ENCODE peak calls at places on chromosomes 1 and 21, in eight cellular contexts. One of them, this sample, is unnamed. For H3K4me1 and H3K36me3, the result is how much of the 10 kb centered on the place peaks cover.

GRCh38 chr1:88111806-88112205 is 572.3 kb upstream of the PKN2 start:
- DNase-seq in prostate gland: no peak
- DNase-seq in body of pancreas: no peak
- DNase-seq in CD4-positive, CD25-positive, alpha-beta regulatory T cell: no peak
- DNase-seq in breast epithelium: no peak
- DNase-seq in OCI-LY7: no peak
- DNase-seq in left ventricle myocardium inferior: no peak
- DNase-seq in heart right ventricle: no peak
- DNase-seq in this sample: no peak

GRCh38 chr1:160420881-160421842 is 20.8 kb downstream of the VANGL2 start:
- DNase-seq in OCI-LY7: no peak
- DNase-seq in left ventricle myocardium inferior: no peak
- DNase-seq in breast epithelium: no peak
- DNase-seq in heart right ventricle: no peak
- DNase-seq in body of pancreas: no peak
- DNase-seq in prostate gland: no peak
- DNase-seq in CD4-positive, CD25-positive, alpha-beta regulatory T cell: no peak
- DNase-seq in this sample: no peak

GRCh38 chr1:161905269-161905884 is 118.3 kb downstream of the OLFML2B start:
- DNase-seq in heart right ventricle: no peak
- DNase-seq in OCI-LY7: peak
- DNase-seq in left ventricle myocardium inferior: no peak
- DNase-seq in body of pancreas: peak
- DNase-seq in prostate gland: no peak
- DNase-seq in CD4-positive, CD25-positive, alpha-beta regulatory T cell: no peak
- DNase-seq in breast epithelium: no peak
- DNase-seq in this sample: no peak

GRCh38 chr1:236085545-236086159 is 20.8 kb upstream of the NID1 start:
- DNase-seq in CD4-positive, CD25-positive, alpha-beta regulatory T cell: no peak
- DNase-seq in OCI-LY7: no peak
- DNase-seq in prostate gland: no peak
- DNase-seq in body of pancreas: no peak
- DNase-seq in breast epithelium: no peak
- DNase-seq in heart right ventricle: no peak
- DNase-seq in left ventricle myocardium inferior: no peak
- DNase-seq in this sample: no peak

GRCh38 chr1:116033322-116033721 is 57.0 kb downstream of the SLC22A15 start:
- DNase-seq in body of pancreas: no peak
- DNase-seq in CD4-positive, CD25-positive, alpha-beta regulatory T cell: no peak
- DNase-seq in prostate gland: peak
- DNase-seq in breast epithelium: no peak
- DNase-seq in OCI-LY7: no peak
- DNase-seq in heart right ventricle: no peak
- DNase-seq in left ventricle myocardium inferior: no peak
- DNase-seq in this sample: no peak

GRCh38 chr1:19209439-19209989 is 552 bp downstream of the UBR4 start:
- DNase-seq in OCI-LY7: peak
- DNase-seq in CD4-positive, CD25-positive, alpha-beta regulatory T cell: peak
- DNase-seq in breast epithelium: no peak
- DNase-seq in prostate gland: peak
- DNase-seq in left ventricle myocardium inferior: peak
- DNase-seq in body of pancreas: peak
- DNase-seq in heart right ventricle: no peak
- DNase-seq in this sample: no peak

GRCh38 chr1:51627672-51628071 is 10.8 kb downstream of the OSBPL9 start:
- DNase-seq in OCI-LY7: peak
- DNase-seq in prostate gland: no peak
- DNase-seq in heart right ventricle: no peak
- DNase-seq in breast epithelium: no peak
- DNase-seq in body of pancreas: no peak
- DNase-seq in left ventricle myocardium inferior: no peak
- DNase-seq in CD4-positive, CD25-positive, alpha-beta regulatory T cell: no peak
- DNase-seq in this sample: no peak

GRCh38 chr1:48114596-48115384 is 107.7 kb upstream of the SLC5A9 start:
- DNase-seq in OCI-LY7: no peak
- DNase-seq in left ventricle myocardium inferior: no peak
- DNase-seq in CD4-positive, CD25-positive, alpha-beta regulatory T cell: no peak
- DNase-seq in body of pancreas: no peak
- DNase-seq in prostate gland: no peak
- DNase-seq in breast epithelium: no peak
- DNase-seq in heart right ventricle: no peak
- DNase-seq in this sample: no peak

GRCh38 chr1:116404699-116405098 is 31.7 kb downstream of the ATP1A1 start:
- DNase-seq in CD4-positive, CD25-positive, alpha-beta regulatory T cell: no peak
- DNase-seq in heart right ventricle: no peak
- DNase-seq in OCI-LY7: no peak
- DNase-seq in prostate gland: no peak
- DNase-seq in breast epithelium: no peak
- DNase-seq in body of pancreas: no peak
- DNase-seq in left ventricle myocardium inferior: no peak
- DNase-seq in this sample: no peak

GRCh38 chr1:3469104-3469848 is 14.8 kb downstream of the ARHGEF16 start:
- DNase-seq in CD4-positive, CD25-positive, alpha-beta regulatory T cell: no peak
- DNase-seq in body of pancreas: no peak
- DNase-seq in OCI-LY7: no peak
- DNase-seq in prostate gland: no peak
- DNase-seq in left ventricle myocardium inferior: peak
- DNase-seq in heart right ventricle: peak
- DNase-seq in breast epithelium: no peak
- DNase-seq in this sample: peak

GRCh38 chr1:54581621-54582035 is 33.6 kb downstream of the ACOT11 start:
- DNase-seq in left ventricle myocardium inferior: peak
- DNase-seq in prostate gland: peak
- DNase-seq in breast epithelium: peak
- DNase-seq in OCI-LY7: no peak
- DNase-seq in body of pancreas: peak
- DNase-seq in CD4-positive, CD25-positive, alpha-beta regulatory T cell: no peak
- DNase-seq in heart right ventricle: peak
- DNase-seq in this sample: peak

GRCh38 chr1:183032122-183032921 is 9.1 kb downstream of the LAMC1 start:
- DNase-seq in heart right ventricle: no peak
- DNase-seq in breast epithelium: no peak
- DNase-seq in left ventricle myocardium inferior: no peak
- DNase-seq in prostate gland: no peak
- DNase-seq in body of pancreas: no peak
- DNase-seq in CD4-positive, CD25-positive, alpha-beta regulatory T cell: no peak
- DNase-seq in OCI-LY7: no peak
- DNase-seq in this sample: no peak

GRCh38 chr1:94543003-94543402 is 1.4 kb upstream of the F3 start:
- DNase-seq in CD4-positive, CD25-positive, alpha-beta regulatory T cell: no peak
- DNase-seq in OCI-LY7: no peak
- DNase-seq in breast epithelium: no peak
- DNase-seq in heart right ventricle: no peak
- DNase-seq in prostate gland: no peak
- DNase-seq in body of pancreas: no peak
- DNase-seq in left ventricle myocardium inferior: no peak
- DNase-seq in this sample: no peak

GRCh38 chr21:45698493-45698947 is 55.0 kb downstream of the PCBP3 start:
- DNase-seq in breast epithelium: no peak
- DNase-seq in body of pancreas: peak
- DNase-seq in left ventricle myocardium inferior: peak
- DNase-seq in CD4-positive, CD25-positive, alpha-beta regulatory T cell: no peak
- DNase-seq in heart right ventricle: peak
- DNase-seq in OCI-LY7: no peak
- DNase-seq in prostate gland: no peak
- DNase-seq in this sample: peak

GRCh38 chr1:45573231-45573804 is 10.5 kb upstream of the NASP start:
- DNase-seq in CD4-positive, CD25-positive, alpha-beta regulatory T cell: no peak
- DNase-seq in left ventricle myocardium inferior: no peak
- DNase-seq in breast epithelium: no peak
- DNase-seq in body of pancreas: no peak
- DNase-seq in prostate gland: no peak
- DNase-seq in OCI-LY7: no peak
- DNase-seq in heart right ventricle: no peak
- DNase-seq in this sample: no peak

GRCh38 chr1:206754011-206754410 is 16.6 kb upstream of the IL19 start:
- DNase-seq in CD4-positive, CD25-positive, alpha-beta regulatory T cell: no peak
- DNase-seq in heart right ventricle: no peak
- DNase-seq in body of pancreas: no peak
- DNase-seq in prostate gland: no peak
- DNase-seq in breast epithelium: no peak
- DNase-seq in OCI-LY7: no peak
- DNase-seq in left ventricle myocardium inferior: no peak
- DNase-seq in this sample: no peak

GRCh38 chr1:77349275-77349674 is 67.5 kb downstream of the AK5 start:
- DNase-seq in OCI-LY7: no peak
- DNase-seq in CD4-positive, CD25-positive, alpha-beta regulatory T cell: no peak
- DNase-seq in left ventricle myocardium inferior: no peak
- DNase-seq in breast epithelium: no peak
- DNase-seq in heart right ventricle: no peak
- DNase-seq in prostate gland: no peak
- DNase-seq in body of pancreas: no peak
- DNase-seq in this sample: no peak

GRCh38 chr1:170967042-170967910 is 31.9 kb downstream of the MROH9 start:
- DNase-seq in heart right ventricle: no peak
- DNase-seq in OCI-LY7: peak
- DNase-seq in prostate gland: peak
- DNase-seq in breast epithelium: no peak
- DNase-seq in body of pancreas: peak
- DNase-seq in CD4-positive, CD25-positive, alpha-beta regulatory T cell: no peak
- DNase-seq in left ventricle myocardium inferior: no peak
- DNase-seq in this sample: no peak

GRCh38 chr1:209552406-209553264 is 30.9 kb upstream of the CAMK1G start:
- DNase-seq in heart right ventricle: no peak
- DNase-seq in OCI-LY7: no peak
- DNase-seq in CD4-positive, CD25-positive, alpha-beta regulatory T cell: no peak
- DNase-seq in prostate gland: no peak
- DNase-seq in body of pancreas: no peak
- DNase-seq in breast epithelium: no peak
- DNase-seq in left ventricle myocardium inferior: no peak
- DNase-seq in this sample: no peak
- H3K4me1 ChIP-seq in heart right ventricle: under half
- H3K4me1 ChIP-seq in OCI-LY7: under half
- H3K4me1 ChIP-seq in CD4-positive, CD25-positive, alpha-beta regulatory T cell: under half
- H3K4me1 ChIP-seq in prostate gland: under half
- H3K4me1 ChIP-seq in body of pancreas: under half
- H3K4me1 ChIP-seq in breast epithelium: under half
- H3K4me1 ChIP-seq in left ventricle myocardium inferior: under half
- H3K4me1 ChIP-seq in this sample: under half

DNA sequence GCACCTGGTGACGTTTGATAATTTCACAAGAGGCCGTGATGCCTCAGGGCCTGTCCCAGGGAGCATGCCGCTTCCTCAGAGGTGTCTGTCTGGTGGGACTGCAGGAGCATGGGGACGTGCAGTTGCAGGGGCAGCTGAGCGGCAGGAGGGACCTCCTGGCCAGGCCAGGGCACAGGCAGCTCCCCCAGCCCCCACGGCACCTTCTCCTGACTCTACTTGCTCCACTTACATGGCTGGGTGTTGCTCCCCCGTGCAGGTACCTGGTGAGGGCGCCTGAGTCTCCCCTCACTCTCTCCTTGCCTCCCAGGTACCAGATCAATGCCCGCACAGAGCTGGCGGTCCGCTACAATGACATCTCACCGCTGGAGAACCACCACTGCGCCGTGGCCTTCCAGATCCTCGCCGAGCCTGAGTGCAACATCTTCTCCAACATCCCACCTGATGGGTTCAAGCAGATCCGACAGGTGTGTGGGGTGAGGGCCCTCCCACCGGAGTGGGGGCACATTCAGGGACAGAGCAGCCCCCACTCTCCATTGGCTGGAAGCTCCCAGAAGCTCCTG is 108.4 kb downstream of the PDE9A start:
- DNase-seq in heart right ventricle: no peak
- DNase-seq in OCI-LY7: no peak
- DNase-seq in left ventricle myocardium inferior: no peak
- DNase-seq in CD4-positive, CD25-positive, alpha-beta regulatory T cell: no peak
- DNase-seq in prostate gland: no peak
- DNase-seq in body of pancreas: no peak
- DNase-seq in breast epithelium: no peak
- DNase-seq in this sample: no peak
- H3K36me3 ChIP-seq in heart right ventricle: under half
- H3K36me3 ChIP-seq in OCI-LY7: under half
- H3K36me3 ChIP-seq in left ventricle myocardium inferior: under half
- H3K36me3 ChIP-seq in CD4-positive, CD25-positive, alpha-beta regulatory T cell: under half
- H3K36me3 ChIP-seq in prostate gland: under half
- H3K36me3 ChIP-seq in body of pancreas: under half
- H3K36me3 ChIP-seq in breast epithelium: under half
- H3K36me3 ChIP-seq in this sample: under half

GRCh38 chr21:32370971-32371766 is 21.6 kb downstream of the URB1 start:
- DNase-seq in body of pancreas: no peak
- DNase-seq in heart right ventricle: no peak
- DNase-seq in breast epithelium: no peak
- DNase-seq in left ventricle myocardium inferior: no peak
- DNase-seq in prostate gland: no peak
- DNase-seq in OCI-LY7: no peak
- DNase-seq in CD4-positive, CD25-positive, alpha-beta regulatory T cell: no peak
- DNase-seq in this sample: no peak

GRCh38 chr21:32371913-32372314 is 20.9 kb downstream of the URB1 start:
- DNase-seq in heart right ventricle: no peak
- DNase-seq in body of pancreas: no peak
- DNase-seq in breast epithelium: no peak
- DNase-seq in CD4-positive, CD25-positive, alpha-beta regulatory T cell: no peak
- DNase-seq in left ventricle myocardium inferior: no peak
- DNase-seq in OCI-LY7: no peak
- DNase-seq in prostate gland: peak
- DNase-seq in this sample: no peak

GRCh38 chr21:32368386-32368785 is 24.4 kb downstream of the URB1 start:
- DNase-seq in body of pancreas: no peak
- DNase-seq in left ventricle myocardium inferior: no peak
- DNase-seq in heart right ventricle: no peak
- DNase-seq in prostate gland: no peak
- DNase-seq in OCI-LY7: no peak
- DNase-seq in CD4-positive, CD25-positive, alpha-beta regulatory T cell: no peak
- DNase-seq in breast epithelium: no peak
- DNase-seq in this sample: no peak

GRCh38 chr21:32377506-32377905 is 15.3 kb downstream of the URB1 start:
- DNase-seq in CD4-positive, CD25-positive, alpha-beta regulatory T cell: no peak
- DNase-seq in heart right ventricle: no peak
- DNase-seq in prostate gland: no peak
- DNase-seq in left ventricle myocardium inferior: no peak
- DNase-seq in breast epithelium: no peak
- DNase-seq in body of pancreas: no peak
- DNase-seq in OCI-LY7: no peak
- DNase-seq in this sample: no peak

GRCh38 chr21:32372755-32373154 is 20.1 kb downstream of the URB1 start:
- DNase-seq in breast epithelium: no peak
- DNase-seq in body of pancreas: no peak
- DNase-seq in prostate gland: peak
- DNase-seq in CD4-positive, CD25-positive, alpha-beta regulatory T cell: no peak
- DNase-seq in left ventricle myocardium inferior: no peak
- DNase-seq in OCI-LY7: no peak
- DNase-seq in heart right ventricle: no peak
- DNase-seq in this sample: no peak
- H3K27ac ChIP-seq in breast epithelium: peak
- H3K27ac ChIP-seq in body of pancreas: no peak
- H3K27ac ChIP-seq in prostate gland: peak
- H3K27ac ChIP-seq in CD4-positive, CD25-positive, alpha-beta regulatory T cell: no peak
- H3K27ac ChIP-seq in left ventricle myocardium inferior: peak
- H3K27ac ChIP-seq in OCI-LY7: no peak
- H3K27ac ChIP-seq in heart right ventricle: peak
- H3K27ac ChIP-seq in this sample: peak

DNA sequence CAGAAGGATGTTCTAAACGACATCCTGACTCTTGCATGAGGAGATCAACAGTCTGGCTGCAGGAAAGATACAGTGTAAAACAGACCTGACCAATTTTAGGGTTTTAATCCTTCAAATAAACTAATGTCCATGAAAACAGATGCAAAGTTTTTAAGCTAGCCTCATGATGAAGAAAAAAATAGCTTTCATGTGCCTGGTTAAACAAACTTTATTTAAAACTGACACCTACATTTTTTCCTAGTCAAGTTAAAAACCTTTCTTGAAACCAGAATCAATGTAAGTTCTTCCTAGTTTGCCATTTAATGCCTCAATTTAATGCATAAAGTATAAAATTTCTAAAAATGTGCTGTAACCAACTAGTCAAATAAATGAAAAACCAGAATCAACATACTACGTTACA is 2.9 kb downstream of the WDR26 start:
- DNase-seq in OCI-LY7: no peak
- DNase-seq in breast epithelium: no peak
- DNase-seq in CD4-positive, CD25-positive, alpha-beta regulatory T cell: no peak
- DNase-seq in left ventricle myocardium inferior: no peak
- DNase-seq in prostate gland: no peak
- DNase-seq in body of pancreas: no peak
- DNase-seq in heart right ventricle: no peak
- DNase-seq in this sample: no peak
- H3K4me1 ChIP-seq in OCI-LY7: under half
- H3K4me1 ChIP-seq in breast epithelium: under half
- H3K4me1 ChIP-seq in CD4-positive, CD25-positive, alpha-beta regulatory T cell: half or more
- H3K4me1 ChIP-seq in left ventricle myocardium inferior: half or more
- H3K4me1 ChIP-seq in prostate gland: under half
- H3K4me1 ChIP-seq in body of pancreas: half or more
- H3K4me1 ChIP-seq in heart right ventricle: under half
- H3K4me1 ChIP-seq in this sample: under half

This sample was measured in aorta.